ENCODE peak calls at places on chromosomes 11 and 22, in five cellular contexts. D is lower lobe of right lung; V is NCI-H1048; J is stimulated activated CD4-positive, alpha-beta T cell treated with anti-CD3 and anti-CD28 coated beads, Interleukin-2, amount 100 ng/mL, for 24 hours; C is activated T-cell treated with anti-CD3 and anti-CD28 coated beads for 4 hours. T is an unnamed sample.
A peak's percentile ranks its signal among the peaks of the same experiment; 100 is the strongest.

GRCh38 chr11:61298663-61299244 is 3.6 kb upstream of the VWCE start:
- DNase-seq in D (no peak), V (no peak), J (no peak), C (no peak), T (peak; percentile 80)

GRCh38 chr22:39212721-39213376 is 31.9 kb downstream of the PDGFB start:
- DNase-seq in D (peak; percentile 12), V (no peak), J (no peak), C (no peak), T (no peak)

GRCh38 chr22:49305966-49306631 is 521.6 kb downstream of the BRD1 start:
- DNase-seq in D (no peak), V (no peak), J (no peak), C (no peak), T (no peak)

GRCh38 chr22:17807571-17808410 is 33.5 kb upstream of the BID start:
- DNase-seq in D (peak; percentile 71), V (no peak), J (no peak), C (no peak), T (no peak)

GRCh38 chr22:42905702-42906183 is 48.7 kb upstream of the ARFGAP3 start:
- DNase-seq in D (peak; percentile 65), V (no peak), J (no peak), C (no peak), T (no peak)

GRCh38 chr11:111334495-111335123 is 36.3 kb downstream of the POU2AF3 start:
- DNase-seq in D (no peak), V (no peak), J (no peak), C (no peak), T (no peak)

GRCh38 chr11:25970726-25971508 is 361.0 kb upstream of the ANO3 start:
- DNase-seq in D (no peak), V (no peak), J (no peak), C (no peak), T (no peak)

GRCh38 chr22:45831394-45831793 is 145.6 kb downstream of the WNT7B start:
- DNase-seq in D (no peak), V (no peak), J (no peak), C (no peak), T (no peak)

GRCh38 chr22:38759005-38759404 is 3.2 kb upstream of the SUN2 start:
- DNase-seq in D (no peak), V (no peak), J (no peak), C (no peak), T (no peak)

GRCh38 chr11:72239849-72240460 is 4.0 kb downstream of the PHOX2A start:
- DNase-seq in D (peak; percentile 78), V (no peak), J (peak; percentile 35), C (no peak), T (no peak)

GRCh38 chr11:64373598-64373974 is 14.6 kb downstream of the RPS6KA4 start:
- DNase-seq in D (no peak), V (no peak), J (no peak), C (no peak), T (no peak)

GRCh38 chr11:44776840-44777536 is 50.2 kb downstream of the TSPAN18 start:
- DNase-seq in D (peak; percentile 33), V (no peak), J (no peak), C (no peak), T (no peak)

GRCh38 chr11:128517457-128518230 is 69.7 kb downstream of the ETS1 start:
- DNase-seq in D (no peak), V (no peak), J (no peak), C (no peak), T (no peak)

GRCh38 chr11:70252844-70253243 is 17.6 kb upstream of the PPFIA1 start:
- DNase-seq in D (no peak), V (no peak), J (no peak), C (no peak), T (no peak)

GRCh38 chr11:103662880-103663279 is 373.6 kb upstream of the DDI1 start:
- DNase-seq in D (no peak), V (no peak), J (no peak), C (no peak), T (no peak)

GRCh38 chr11:99015634-99016454 is 4.9 kb upstream of the CNTN5 start:
- DNase-seq in D (no peak), V (no peak), J (no peak), C (no peak), T (no peak)

GRCh38 chr11:65188486-65188885 is 6.8 kb downstream of the CAPN1 start:
- DNase-seq in D (no peak), V (no peak), J (no peak), C (no peak), T (no peak)

GRCh38 chr11:44261800-44262591 is 47.9 kb downstream of the ALX4 start:
- DNase-seq in D (no peak), V (no peak), J (no peak), C (no peak), T (no peak)

GRCh38 chr11:102836290-102836875 is 7.0 kb downstream of the MMP3 start:
- DNase-seq in D (no peak), V (no peak), J (no peak), C (no peak), T (no peak)

GRCh38 chr22:31753005-31753633 is 700 bp upstream of the DEPDC5 start:
- DNase-seq in D (peak; percentile 62), V (no peak), J (peak; percentile 7), C (peak; percentile 5), T (peak; percentile 61)

GRCh38 chr11:2193099-2193886 is 21.7 kb upstream of the TH start:
- DNase-seq in D (no peak), V (no peak), J (no peak), C (no peak), T (no peak)

GRCh38 chr11:105046898-105047579 is 1.9 kb upstream of the CARD16 start:
- DNase-seq in D (no peak), V (no peak), J (no peak), C (no peak), T (no peak)

GRCh38 chr22:37175414-37176144 is 12.5 kb downstream of the C1QTNF6 start:
- DNase-seq in D (peak; percentile 45), V (no peak), J (no peak), C (no peak), T (no peak)

GRCh38 chr11:69837791-69838190 is 18.6 kb upstream of the FGF3 start:
- DNase-seq in D (no peak), V (no peak), J (no peak), C (no peak), T (no peak)

GRCh38 chr11:60455531-60456042 is at the start of gene MS4A1:
- DNase-seq in D (no peak), V (no peak), J (no peak), C (no peak), T (no peak)

GRCh38 chr11:118485273-118485672 is 42.0 kb upstream of the TTC36 start:
- DNase-seq in D (no peak), V (no peak), J (no peak), C (no peak), T (no peak)

GRCh38 chr22:19035474-19036228 is 86.6 kb downstream of the DGCR2 start:
- DNase-seq in D (peak; percentile 43), V (no peak), J (no peak), C (no peak), T (no peak)

GRCh38 chr11:36702330-36703054 is 104.5 kb upstream of the RAG2 start:
- DNase-seq in D (no peak), V (no peak), J (no peak), C (no peak), T (peak; percentile 64)

T was measured in HuH-7.5.